ENCODE peak calls at places on chromosome 14, in seven cellular contexts. One of them, this sample, is unnamed.

GRCh38 chr14:55136868-55137785 is 8.1 kb downstream of the LGALS3 start:
- DNase-seq in stomach: peak; percentile 79
- DNase-seq in psoas muscle: peak; percentile 63
- DNase-seq in esophagus squamous epithelium: no peak
- DNase-seq in kidney: peak; percentile 89
- DNase-seq in neural progenitor cell: no peak
- DNase-seq in tibial nerve: peak; percentile 73
- DNase-seq in this sample: no peak

GRCh38 chr14:56874375-56874774 is 64.1 kb upstream of the OTX2 start:
- DNase-seq in tibial nerve: no peak
- DNase-seq in esophagus squamous epithelium: no peak
- DNase-seq in psoas muscle: no peak
- DNase-seq in stomach: peak; percentile 66
- DNase-seq in neural progenitor cell: peak; percentile 73
- DNase-seq in kidney: no peak
- DNase-seq in this sample: no peak

GRCh38 chr14:24274101-24274543 is 2.7 kb upstream of the RABGGTA start:
- DNase-seq in tibial nerve: no peak
- DNase-seq in psoas muscle: no peak
- DNase-seq in kidney: no peak
- DNase-seq in stomach: peak; percentile 63
- DNase-seq in neural progenitor cell: no peak
- DNase-seq in esophagus squamous epithelium: no peak
- DNase-seq in this sample: no peak

GRCh38 chr14:45185110-45185814 is 49.5 kb downstream of the FANCM start:
- DNase-seq in psoas muscle: no peak
- DNase-seq in tibial nerve: no peak
- DNase-seq in esophagus squamous epithelium: no peak
- DNase-seq in stomach: no peak
- DNase-seq in neural progenitor cell: no peak
- DNase-seq in kidney: no peak
- DNase-seq in this sample: no peak

GRCh38 chr14:101083564-101084435 is 180.3 kb upstream of the RTL1 start:
- DNase-seq in esophagus squamous epithelium: no peak
- DNase-seq in kidney: no peak
- DNase-seq in tibial nerve: no peak
- DNase-seq in stomach: peak; percentile 21
- DNase-seq in psoas muscle: no peak
- DNase-seq in neural progenitor cell: peak; percentile 58
- DNase-seq in this sample: peak; percentile 18

GRCh38 chr14:23112359-23113178 is 6.5 kb downstream of the CEBPE start:
- DNase-seq in esophagus squamous epithelium: no peak
- DNase-seq in neural progenitor cell: no peak
- DNase-seq in kidney: no peak
- DNase-seq in stomach: no peak
- DNase-seq in tibial nerve: no peak
- DNase-seq in psoas muscle: no peak
- DNase-seq in this sample: peak; percentile 61

GRCh38 chr14:34539407-34540180 is at the start of gene EAPP:
- DNase-seq in psoas muscle: peak; percentile 98
- DNase-seq in stomach: peak; percentile 99
- DNase-seq in esophagus squamous epithelium: no peak
- DNase-seq in tibial nerve: peak; percentile 94
- DNase-seq in kidney: peak; percentile 100
- DNase-seq in neural progenitor cell: peak; percentile 98
- DNase-seq in this sample: peak; percentile 96

GRCh38 chr14:99323603-99324185 is 51.7 kb upstream of the BCL11B start:
- DNase-seq in neural progenitor cell: no peak
- DNase-seq in stomach: no peak
- DNase-seq in kidney: no peak
- DNase-seq in esophagus squamous epithelium: no peak
- DNase-seq in psoas muscle: no peak
- DNase-seq in tibial nerve: no peak
- DNase-seq in this sample: no peak

GRCh38 chr14:99663716-99664635 is 19.0 kb downstream of the HHIPL1 start:
- DNase-seq in psoas muscle: no peak
- DNase-seq in tibial nerve: no peak
- DNase-seq in esophagus squamous epithelium: no peak
- DNase-seq in neural progenitor cell: peak; percentile 89
- DNase-seq in kidney: no peak
- DNase-seq in stomach: no peak
- DNase-seq in this sample: no peak

GRCh38 chr14:77889971-77890442 is 90.1 kb downstream of the ADCK1 start:
- DNase-seq in neural progenitor cell: no peak
- DNase-seq in kidney: no peak
- DNase-seq in tibial nerve: no peak
- DNase-seq in esophagus squamous epithelium: no peak
- DNase-seq in stomach: no peak
- DNase-seq in psoas muscle: no peak
- DNase-seq in this sample: no peak

GRCh38 chr14:41609704-41610183 is 3.1 kb downstream of the LRFN5 start:
- DNase-seq in tibial nerve: peak; percentile 43
- DNase-seq in esophagus squamous epithelium: no peak
- DNase-seq in psoas muscle: peak; percentile 45
- DNase-seq in stomach: no peak
- DNase-seq in neural progenitor cell: peak; percentile 85
- DNase-seq in kidney: peak; percentile 72
- DNase-seq in this sample: no peak

GRCh38 chr14:77058082-77058481 is 29.6 kb upstream of the IRF2BPL start:
- DNase-seq in neural progenitor cell: no peak
- DNase-seq in esophagus squamous epithelium: no peak
- DNase-seq in kidney: no peak
- DNase-seq in tibial nerve: no peak
- DNase-seq in psoas muscle: no peak
- DNase-seq in stomach: no peak
- DNase-seq in this sample: no peak

GRCh38 chr14:38290601-38291190 is 34.8 kb upstream of the CLEC14A start:
- DNase-seq in esophagus squamous epithelium: no peak
- DNase-seq in neural progenitor cell: no peak
- DNase-seq in psoas muscle: no peak
- DNase-seq in tibial nerve: no peak
- DNase-seq in kidney: no peak
- DNase-seq in stomach: no peak
- DNase-seq in this sample: no peak

GRCh38 chr14:104927432-104927816 is 2.7 kb downstream of the PLD4 start:
- DNase-seq in kidney: peak; percentile 75
- DNase-seq in tibial nerve: no peak
- DNase-seq in stomach: no peak
- DNase-seq in esophagus squamous epithelium: no peak
- DNase-seq in psoas muscle: no peak
- DNase-seq in neural progenitor cell: no peak
- DNase-seq in this sample: no peak

GRCh38 chr14:57983235-57983634 is 117.3 kb upstream of the SLC35F4 start:
- DNase-seq in stomach: no peak
- DNase-seq in kidney: no peak
- DNase-seq in esophagus squamous epithelium: no peak
- DNase-seq in psoas muscle: no peak
- DNase-seq in tibial nerve: no peak
- DNase-seq in neural progenitor cell: no peak
- DNase-seq in this sample: no peak

GRCh38 chr14:20044243-20044642 is 8.4 kb upstream of the OR4K13 start:
- DNase-seq in tibial nerve: no peak
- DNase-seq in psoas muscle: no peak
- DNase-seq in stomach: no peak
- DNase-seq in esophagus squamous epithelium: no peak
- DNase-seq in kidney: no peak
- DNase-seq in neural progenitor cell: no peak
- DNase-seq in this sample: no peak

GRCh38 chr14:37170237-37170636 is 2.2 kb downstream of the SLC25A21 start:
- DNase-seq in stomach: no peak
- DNase-seq in esophagus squamous epithelium: no peak
- DNase-seq in neural progenitor cell: no peak
- DNase-seq in psoas muscle: no peak
- DNase-seq in kidney: no peak
- DNase-seq in tibial nerve: no peak
- DNase-seq in this sample: no peak

GRCh38 chr14:54621686-54622085 is 54.8 kb downstream of the SAMD4A start:
- DNase-seq in stomach: no peak
- DNase-seq in psoas muscle: no peak
- DNase-seq in neural progenitor cell: no peak
- DNase-seq in esophagus squamous epithelium: no peak
- DNase-seq in tibial nerve: no peak
- DNase-seq in kidney: no peak
- DNase-seq in this sample: no peak

GRCh38 chr14:99509871-99510555 is 28.8 kb downstream of the CCNK start:
- DNase-seq in stomach: no peak
- DNase-seq in neural progenitor cell: no peak
- DNase-seq in kidney: peak; percentile 70
- DNase-seq in esophagus squamous epithelium: no peak
- DNase-seq in tibial nerve: no peak
- DNase-seq in psoas muscle: no peak
- DNase-seq in this sample: peak; percentile 54

GRCh38 chr14:49969961-49970360 is 77.1 kb downstream of the ARF6 start:
- DNase-seq in kidney: no peak
- DNase-seq in esophagus squamous epithelium: no peak
- DNase-seq in neural progenitor cell: no peak
- DNase-seq in tibial nerve: no peak
- DNase-seq in stomach: no peak
- DNase-seq in psoas muscle: no peak
- DNase-seq in this sample: no peak

GRCh38 chr14:71175491-71175890 is 268.2 kb downstream of the PCNX1 start:
- DNase-seq in kidney: no peak
- DNase-seq in tibial nerve: no peak
- DNase-seq in esophagus squamous epithelium: no peak
- DNase-seq in stomach: peak; percentile 28
- DNase-seq in neural progenitor cell: no peak
- DNase-seq in psoas muscle: no peak
- DNase-seq in this sample: no peak

GRCh38 chr14:28412076-28412475 is 354.5 kb upstream of the FOXG1 start:
- DNase-seq in kidney: no peak
- DNase-seq in tibial nerve: no peak
- DNase-seq in stomach: no peak
- DNase-seq in neural progenitor cell: no peak
- DNase-seq in psoas muscle: no peak
- DNase-seq in esophagus squamous epithelium: no peak
- DNase-seq in this sample: no peak

GRCh38 chr14:72463291-72463866 is 430.5 kb downstream of the DPF3 start:
- DNase-seq in psoas muscle: no peak
- DNase-seq in esophagus squamous epithelium: no peak
- DNase-seq in neural progenitor cell: no peak
- DNase-seq in tibial nerve: no peak
- DNase-seq in stomach: no peak
- DNase-seq in kidney: no peak
- DNase-seq in this sample: no peak

GRCh38 chr14:74697543-74697942 is 15.3 kb downstream of the AREL1 start:
- DNase-seq in tibial nerve: no peak
- DNase-seq in esophagus squamous epithelium: no peak
- DNase-seq in psoas muscle: no peak
- DNase-seq in neural progenitor cell: no peak
- DNase-seq in kidney: no peak
- DNase-seq in stomach: no peak
- DNase-seq in this sample: no peak

GRCh38 chr14:76138758-76139723 is 12.7 kb upstream of the GPATCH2L start:
- DNase-seq in psoas muscle: no peak
- DNase-seq in kidney: no peak
- DNase-seq in stomach: no peak
- DNase-seq in neural progenitor cell: peak; percentile 94
- DNase-seq in tibial nerve: no peak
- DNase-seq in esophagus squamous epithelium: no peak
- DNase-seq in this sample: no peak

GRCh38 chr14:30153662-30154061 is 226.0 kb upstream of the PRKD1 start:
- DNase-seq in stomach: no peak
- DNase-seq in esophagus squamous epithelium: no peak
- DNase-seq in neural progenitor cell: no peak
- DNase-seq in psoas muscle: no peak
- DNase-seq in kidney: no peak
- DNase-seq in tibial nerve: no peak
- DNase-seq in this sample: no peak

GRCh38 chr14:37144729-37145363 is 27.6 kb downstream of the SLC25A21 start:
- DNase-seq in esophagus squamous epithelium: no peak
- DNase-seq in psoas muscle: no peak
- DNase-seq in neural progenitor cell: no peak
- DNase-seq in kidney: no peak
- DNase-seq in stomach: no peak
- DNase-seq in tibial nerve: no peak
- DNase-seq in this sample: no peak

GRCh38 chr14:63862163-63862562 is 9.4 kb downstream of the SYNE2 start:
- DNase-seq in esophagus squamous epithelium: no peak
- DNase-seq in psoas muscle: no peak
- DNase-seq in tibial nerve: no peak
- DNase-seq in neural progenitor cell: no peak
- DNase-seq in kidney: no peak
- DNase-seq in stomach: no peak
- DNase-seq in this sample: no peak
- H3K4me1 ChIP-seq in esophagus squamous epithelium: peaks cover 29% of the 10 kb centered on the region
- H3K4me1 ChIP-seq in psoas muscle: peaks cover 29% of the 10 kb centered on the region
- H3K4me1 ChIP-seq in tibial nerve: no peaks in the 10 kb centered on the region
- H3K4me1 ChIP-seq in neural progenitor cell: no peaks in the 10 kb centered on the region
- H3K4me1 ChIP-seq in kidney: peaks cover 24% of the 10 kb centered on the region
- H3K4me1 ChIP-seq in stomach: peaks cover 37% of the 10 kb centered on the region
- H3K4me1 ChIP-seq in this sample: peaks cover 16% of the 10 kb centered on the region

DNA sequence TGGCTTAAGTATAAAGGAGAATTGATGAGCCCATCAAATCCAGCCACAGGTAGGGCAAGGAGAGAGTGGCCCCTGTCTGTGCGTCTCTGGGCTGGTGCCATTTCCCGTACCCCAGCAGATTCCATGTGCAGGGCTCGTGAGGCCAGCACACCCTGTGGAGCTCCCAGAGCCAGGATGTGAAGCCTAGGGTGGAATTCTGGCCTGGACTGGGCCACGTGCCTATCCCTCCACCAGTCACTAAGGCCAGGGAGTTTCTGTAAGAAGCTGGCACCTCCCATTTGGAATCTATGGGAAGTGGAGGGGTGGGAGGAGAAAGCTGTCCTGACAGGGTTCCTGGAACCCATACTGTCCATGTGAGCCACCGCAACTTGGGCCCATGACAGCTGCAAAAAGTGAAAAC is 148.5 kb downstream of the FOXN3 start:
- DNase-seq in neural progenitor cell: no peak
- DNase-seq in esophagus squamous epithelium: no peak
- DNase-seq in psoas muscle: no peak
- DNase-seq in kidney: no peak
- DNase-seq in tibial nerve: no peak
- DNase-seq in stomach: no peak
- DNase-seq in this sample: no peak
- H3K4me1 ChIP-seq in neural progenitor cell: peaks cover 17% of the 10 kb centered on the region
- H3K4me1 ChIP-seq in esophagus squamous epithelium: peaks cover 7% of the 10 kb centered on the region
- H3K4me1 ChIP-seq in psoas muscle: peaks cover 30% of the 10 kb centered on the region
- H3K4me1 ChIP-seq in kidney: peaks cover 5% of the 10 kb centered on the region
- H3K4me1 ChIP-seq in tibial nerve: peaks cover 15% of the 10 kb centered on the region
- H3K4me1 ChIP-seq in stomach: peaks cover 77% of the 10 kb centered on the region
- H3K4me1 ChIP-seq in this sample: peaks cover 7% of the 10 kb centered on the region

GRCh38 chr14:40601063-40601462 is 1005.6 kb upstream of the LRFN5 start:
- DNase-seq in kidney: no peak
- DNase-seq in neural progenitor cell: no peak
- DNase-seq in stomach: no peak
- DNase-seq in esophagus squamous epithelium: no peak
- DNase-seq in psoas muscle: no peak
- DNase-seq in tibial nerve: no peak
- DNase-seq in this sample: no peak
- H3K4me1 ChIP-seq in kidney: no peaks in the 10 kb centered on the region
- H3K4me1 ChIP-seq in neural progenitor cell: no peaks in the 10 kb centered on the region
- H3K4me1 ChIP-seq in stomach: no peaks in the 10 kb centered on the region
- H3K4me1 ChIP-seq in esophagus squamous epithelium: no peaks in the 10 kb centered on the region
- H3K4me1 ChIP-seq in psoas muscle: no peaks in the 10 kb centered on the region
- H3K4me1 ChIP-seq in tibial nerve: no peaks in the 10 kb centered on the region
- H3K4me1 ChIP-seq in this sample: no peaks in the 10 kb centered on the region

DNA sequence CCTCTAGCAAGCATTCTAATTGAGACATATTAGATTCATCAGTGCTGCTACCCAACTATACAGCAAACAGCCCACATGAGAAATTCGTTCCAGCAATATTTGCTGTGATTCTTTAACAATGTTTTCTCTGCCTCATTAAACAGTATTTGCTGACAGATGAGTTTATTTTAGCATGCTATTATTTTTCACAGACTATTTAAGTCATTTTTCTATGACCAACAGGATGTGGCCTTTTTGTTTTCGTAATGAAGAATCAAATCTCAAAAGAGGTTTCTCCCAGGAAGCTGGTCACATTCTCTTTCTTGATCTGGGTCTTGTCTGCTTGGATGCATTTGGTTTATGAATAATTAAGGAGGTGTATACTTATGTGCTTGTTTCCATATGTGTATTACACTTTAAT is 23.2 kb upstream of the SERPINA12 start:
- DNase-seq in stomach: no peak
- DNase-seq in esophagus squamous epithelium: no peak
- DNase-seq in neural progenitor cell: no peak
- DNase-seq in kidney: no peak
- DNase-seq in tibial nerve: no peak
- DNase-seq in psoas muscle: no peak
- DNase-seq in this sample: no peak
- H3K4me1 ChIP-seq in stomach: no peaks in the 10 kb centered on the region
- H3K4me1 ChIP-seq in esophagus squamous epithelium: no peaks in the 10 kb centered on the region
- H3K4me1 ChIP-seq in neural progenitor cell: no peaks in the 10 kb centered on the region
- H3K4me1 ChIP-seq in kidney: no peaks in the 10 kb centered on the region
- H3K4me1 ChIP-seq in tibial nerve: no peaks in the 10 kb centered on the region
- H3K4me1 ChIP-seq in psoas muscle: no peaks in the 10 kb centered on the region
- H3K4me1 ChIP-seq in this sample: no peaks in the 10 kb centered on the region